ENCODE peak calls at places on chromosomes 7 and 10, in seven cellular contexts. F is transverse colon, M is sigmoid colon, K is upper lobe of left lung, N is suprapubic skin, J is GM12878, U is K562. R is an unnamed sample.
A peak's percentile ranks its signal among the peaks of the same experiment; 100 is the strongest.

GRCh38 chr7:49980414-49980813 is 112.6 kb downstream of the ZPBP start:
- DNase-seq in M (no peak), F (no peak), J (no peak), K (no peak), N (no peak), U (no peak), R (no peak)

GRCh38 chr10:4028027-4028471 is 243.0 kb upstream of the KLF6 start:
- DNase-seq in U (no peak), M (no peak), F (no peak), J (no peak), K (no peak), N (no peak), R (no peak)

GRCh38 chr7:140304071-140304799 is 94.1 kb downstream of the SLC37A3 start:
- DNase-seq in U (no peak), J (peak; percentile 11), K (no peak), N (no peak), F (no peak), M (no peak), R (no peak)

GRCh38 chr7:19899517-19899916 is 126.1 kb upstream of the TMEM196 start:
- DNase-seq in K (no peak), U (no peak), N (no peak), M (no peak), F (no peak), J (no peak), R (no peak)

GRCh38 chr7:19215421-19215820 is 70.2 kb upstream of the FERD3L start:
- DNase-seq in J (no peak), F (no peak), M (no peak), K (no peak), N (no peak), U (no peak), R (no peak)

GRCh38 chr10:117936136-117936535 is 110.6 kb downstream of the RAB11FIP2 start:
- DNase-seq in F (no peak), J (no peak), U (no peak), K (peak; percentile 77), N (no peak), M (no peak), R (no peak)

GRCh38 chr7:3157541-3158287 is 114.0 kb upstream of the CARD11 start:
- DNase-seq in N (no peak), J (no peak), F (no peak), M (peak; percentile 60), K (no peak), U (no peak), R (no peak)

GRCh38 chr10:43173120-43173519 is 34.9 kb downstream of the CSGALNACT2 start:
- DNase-seq in F (no peak), U (no peak), K (no peak), N (no peak), M (no peak), J (no peak), R (no peak)

GRCh38 chr10:77385315-77385714 is 252.3 kb downstream of the KCNMA1 start:
- DNase-seq in N (no peak), J (no peak), F (no peak), U (no peak), M (no peak), K (no peak), R (no peak)

GRCh38 chr7:50308301-50309129 is 4.0 kb downstream of the IKZF1 start:
- DNase-seq in N (no peak), M (peak; percentile 54), K (no peak), U (peak; percentile 38), F (no peak), J (no peak), R (no peak)

GRCh38 chr7:16027396-16027795 is 340.9 kb upstream of the MEOX2 start:
- DNase-seq in J (no peak), M (no peak), K (no peak), N (no peak), F (no peak), U (no peak), R (no peak)

GRCh38 chr10:29714096-29714874 is 79.5 kb upstream of the SVIL start:
- DNase-seq in U (no peak), M (no peak), K (no peak), F (no peak), J (no peak), N (no peak), R (no peak)

GRCh38 chr10:70462349-70462984 is 16.1 kb upstream of the PALD1 start:
- DNase-seq in F (peak; percentile 24), J (no peak), N (no peak), M (peak; percentile 90), K (peak; percentile 48), U (no peak), R (peak; percentile 45)

GRCh38 chr10:93812664-93813338 is 55.1 kb downstream of the LGI1 start:
- DNase-seq in K (no peak), M (no peak), J (no peak), F (no peak), U (no peak), N (no peak), R (no peak)

GRCh38 chr10:61837748-61838055 is 63.8 kb upstream of the ARID5B start:
- DNase-seq in K (no peak), J (no peak), F (no peak), U (no peak), N (no peak), M (no peak), R (no peak)

GRCh38 chr10:25226775-25227682 is 52.2 kb downstream of the GPR158 start:
- DNase-seq in J (peak; percentile 4), M (no peak), F (peak; percentile 31), N (no peak), U (peak; percentile 9), K (no peak), R (peak; percentile 39)

GRCh38 chr7:136957391-136957790 is 88.9 kb downstream of the CHRM2 start:
- DNase-seq in U (no peak), M (no peak), K (no peak), F (no peak), N (no peak), J (no peak), R (no peak)

GRCh38 chr10:65394898-65395297 is 1530.9 kb upstream of the LRRTM3 start:
- DNase-seq in U (no peak), K (no peak), N (no peak), F (no peak), M (no peak), J (no peak), R (no peak)

GRCh38 chr7:107958764-107959526 is 44.0 kb downstream of the LAMB1 start:
- DNase-seq in J (no peak), M (no peak), F (no peak), N (no peak), U (no peak), K (no peak), R (no peak)

GRCh38 chr7:149874644-149875028 is 867 bp downstream of the ATP6V0E2 start:
- DNase-seq in J (no peak), M (no peak), U (no peak), N (peak; percentile 61), K (no peak), F (no peak), R (peak; percentile 69)
- TF ChIP-seq POLR2A in J (no peak), M (no peak), U (no peak), N (no peak), K (no peak), F (no peak), R (no peak)

GRCh38 chr10:97444212-97444611 is 1.6 kb downstream of the EXOSC1 start:
- DNase-seq in N (no peak), F (no peak), U (no peak), M (no peak), K (no peak), J (no peak), R (no peak)

GRCh38 chr10:97445357-97445721 is 467 bp downstream of the EXOSC1 start:
- DNase-seq in K (no peak), J (no peak), F (no peak), N (no peak), M (no peak), U (no peak), R (no peak)

GRCh38 chr10:97450828-97451227 is 4.9 kb downstream of the ZDHHC16 start:
- DNase-seq in K (no peak), J (no peak), M (no peak), N (no peak), U (no peak), F (no peak), R (no peak)

GRCh38 chr10:97442277-97442676 is 3.5 kb downstream of the EXOSC1 start:
- DNase-seq in N (no peak), M (no peak), J (no peak), U (no peak), F (no peak), K (no peak), R (no peak)

GRCh38 chr10:97445722-97446639 is at the start of the genes EXOSC1 and ZDHHC16:
- DNase-seq in F (peak; percentile 93), N (peak; percentile 94), U (peak; percentile 91), J (peak; percentile 93), K (peak; percentile 97), M (peak; percentile 94), R (peak; percentile 91)
- TF ChIP-seq EP300 in F (no peak), N (no peak), U (no peak), J (no peak), K (no peak), M (no peak), R (no peak)

DNA sequence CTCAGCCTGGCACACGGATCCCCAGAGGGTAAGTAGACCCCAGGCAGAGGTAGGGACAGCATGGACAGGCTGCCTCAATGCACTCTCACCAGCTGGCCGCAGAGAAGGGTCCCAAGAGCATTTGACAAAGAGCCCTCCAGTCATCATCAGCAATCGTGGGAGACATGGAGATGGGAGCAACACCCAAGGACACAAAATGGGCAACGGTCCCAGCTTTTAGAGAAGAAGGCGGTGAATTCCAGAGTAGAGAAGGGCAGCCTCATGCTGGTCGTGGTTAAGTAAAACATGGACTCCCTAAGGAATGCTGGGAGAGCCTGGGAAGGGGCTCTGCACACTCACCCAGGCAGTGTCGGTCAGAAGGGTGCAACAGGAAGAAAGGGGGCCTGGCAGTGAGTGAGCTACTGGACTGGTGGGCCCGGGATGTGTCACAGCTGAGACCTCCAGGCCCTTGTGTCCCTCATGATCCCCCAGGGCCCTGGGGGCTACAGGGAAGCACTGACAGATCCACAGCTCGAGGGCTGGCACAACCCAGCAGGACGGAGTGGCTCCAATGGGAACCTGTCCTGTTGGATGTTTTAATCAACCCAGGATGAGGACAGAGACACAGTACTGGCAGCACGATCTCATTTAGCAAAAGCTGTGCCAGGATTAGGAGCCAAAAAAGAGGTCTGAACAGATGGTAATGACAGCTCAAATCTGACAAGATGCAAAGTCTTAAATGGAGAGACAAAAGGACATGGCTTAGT is 147.1 kb downstream of the NEURL1 start:
- DNase-seq in J (no peak), M (no peak), U (no peak), N (no peak), K (no peak), F (no peak), R (no peak)
- TF ChIP-seq POLR2AphosphoS5 in J (no peak), M (no peak), U (no peak), N (no peak), K (no peak), F (no peak), R (no peak)

GRCh38 chr10:71771204-71771603 is 2.1 kb downstream of the VSIR start:
- DNase-seq in K (no peak), M (no peak), U (no peak), J (no peak), N (no peak), F (no peak), R (peak; percentile 39)

GRCh38 chr10:71773221-71773971 is at the start of gene VSIR:
- DNase-seq in U (peak; percentile 100), F (peak; percentile 94), N (peak; percentile 95), K (peak; percentile 95), M (peak; percentile 96), J (peak; percentile 51), R (peak; percentile 91)

GRCh38 chr10:71770789-71771188 is 2.5 kb downstream of the VSIR start:
- DNase-seq in F (peak; percentile 47), K (peak; percentile 84), N (no peak), J (no peak), U (no peak), M (peak; percentile 83), R (peak; percentile 44)

GRCh38 chr10:71772832-71773220 is 494 bp downstream of the VSIR start:
- DNase-seq in K (no peak), J (no peak), N (no peak), U (no peak), F (peak; percentile 28), M (no peak), R (no peak)

GRCh38 chr10:71771821-71772617 is 1.3 kb downstream of the VSIR start:
- DNase-seq in N (no peak), F (peak; percentile 69), K (peak; percentile 68), U (peak; percentile 62), J (no peak), M (peak; percentile 96), R (peak; percentile 54)
- TF ChIP-seq POLR2A in N (no peak), F (peak; percentile 42), K (peak; percentile 63), U (no peak), J (no peak), M (peak; percentile 53), R (no peak)

R was measured in stomach.